ENCODE peak calls at places on chromosomes 12 and 14, in five cellular contexts. N is astrocyte of the spinal cord, G is HCT116, L is cardiac muscle cell, Q is MCF 10A. X is an unnamed sample.

GRCh38 chr12:18888062-18888461 is 150.1 kb downstream of the CAPZA3 start:
- DNase-seq in Q (no peak), G (no peak), L (no peak), N (no peak), X (no peak)

GRCh38 chr14:49961270-49962222 is 68.7 kb downstream of the ARF6 start:
- DNase-seq in G (no peak), Q (peak), N (peak), L (no peak), X (no peak)

GRCh38 chr14:63470877-63471565 is 72.2 kb downstream of the PPP2R5E start:
- DNase-seq in N (peak), G (peak), L (peak), Q (peak), X (peak)

GRCh38 chr14:76904100-76904739 is 78.0 kb downstream of the LRRC74A start:
- DNase-seq in Q (peak), L (peak), N (peak), G (no peak), X (peak)

GRCh38 chr12:74985293-74985985 is 224.2 kb downstream of the KCNC2 start:
- DNase-seq in Q (no peak), L (no peak), G (no peak), N (no peak), X (no peak)

GRCh38 chr12:55797068-55797467 is 20.5 kb downstream of the SARNP start:
- DNase-seq in G (peak), N (peak), L (peak), Q (peak), X (peak)

GRCh38 chr12:41348198-41348597 is 160.1 kb downstream of the PDZRN4 start:
- DNase-seq in N (no peak), L (no peak), Q (no peak), G (no peak), X (no peak)

GRCh38 chr14:24141030-24141880 is at the start of gene EMC9:
- DNase-seq in N (peak), L (peak), Q (peak), G (peak), X (peak)

GRCh38 chr12:124347805-124348658 is 53.1 kb downstream of the RFLNA start:
- DNase-seq in Q (no peak), L (no peak), G (no peak), N (no peak), X (no peak)

GRCh38 chr14:94677747-94678146 is 65.6 kb downstream of the SERPINA3 start:
- DNase-seq in G (no peak), N (no peak), L (no peak), Q (no peak), X (no peak)

GRCh38 chr12:46934374-46935111 is 108.7 kb upstream of the SLC38A4 start:
- DNase-seq in N (no peak), G (no peak), Q (no peak), L (no peak), X (no peak)
- TF ChIP-seq CTCF in N (no peak), G (no peak), Q (no peak), L (no peak), X (no peak)

GRCh38 chr12:32399045-32399372 is 349 bp upstream of the FGD4 start:
- DNase-seq in Q (peak), G (no peak), N (no peak), L (no peak), X (no peak)

GRCh38 chr12:32397703-32398102 is 1.7 kb upstream of the FGD4 start:
- DNase-seq in L (no peak), N (no peak), G (no peak), Q (no peak), X (no peak)

GRCh38 chr12:32400866-32401265 is 1.5 kb downstream of the FGD4 start:
- DNase-seq in N (no peak), L (no peak), G (no peak), Q (no peak), X (no peak)

GRCh38 chr12:32400114-32400672 is 835 bp downstream of the FGD4 start:
- DNase-seq in G (peak), N (no peak), Q (peak), L (no peak), X (no peak)

DNA sequence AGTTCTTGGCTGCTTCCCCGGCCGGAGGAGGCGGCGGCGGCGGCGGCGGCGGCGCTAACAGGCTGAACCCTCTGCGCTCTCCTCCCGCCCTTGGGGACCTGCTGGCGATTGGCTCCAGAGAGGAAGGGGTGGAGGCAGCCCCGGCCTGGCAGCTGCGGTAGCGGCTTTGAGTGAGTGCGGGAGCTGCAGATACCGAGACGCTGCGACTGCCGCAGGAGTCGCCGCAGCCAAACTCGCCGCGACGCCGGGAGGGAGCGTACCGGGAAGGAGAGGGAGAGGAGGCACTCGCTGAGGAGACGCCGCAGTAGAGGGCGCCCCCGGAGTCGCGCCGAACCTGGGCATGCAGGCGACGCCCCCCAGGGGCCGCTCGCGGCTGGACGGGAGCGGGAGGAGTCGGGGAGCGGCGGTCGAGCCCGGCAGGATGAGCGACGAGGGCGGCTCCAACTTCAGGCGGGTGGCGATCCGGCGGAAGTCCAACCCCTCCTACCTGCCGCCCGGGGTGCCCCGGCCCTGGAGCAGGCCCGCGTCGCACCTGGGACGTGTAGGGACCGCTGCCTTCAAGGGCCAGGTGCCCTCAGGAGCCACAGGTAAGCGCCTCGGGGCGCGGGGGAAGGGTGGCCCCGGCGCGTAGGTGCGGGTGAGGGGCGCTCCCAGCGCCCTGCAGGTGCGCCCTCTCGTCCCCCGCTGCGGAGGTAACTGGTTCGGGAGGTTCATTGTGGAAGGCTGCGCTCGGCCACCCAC is at the start of gene FGD4:
- DNase-seq in Q (peak), L (peak), G (peak), N (peak), X (peak)
- TF ChIP-seq CTCF in Q (peak), L (peak), G (peak), N (peak), X (peak)

GRCh38 chr12:52669426-52669825 is 10.8 kb downstream of the KRT1 start:
- DNase-seq in G (no peak), L (no peak), Q (no peak), N (no peak), X (no peak)

GRCh38 chr12:52667931-52668330 is 12.3 kb downstream of the KRT1 start:
- DNase-seq in G (no peak), Q (no peak), L (no peak), N (no peak), X (no peak)

GRCh38 chr12:52670506-52670905 is 9.7 kb downstream of the KRT1 start:
- DNase-seq in L (no peak), G (no peak), Q (no peak), N (no peak), X (no peak)

GRCh38 chr12:52670961-52671360 is 9.2 kb downstream of the KRT1 start:
- DNase-seq in G (no peak), N (no peak), L (no peak), Q (no peak), X (no peak)

DNA sequence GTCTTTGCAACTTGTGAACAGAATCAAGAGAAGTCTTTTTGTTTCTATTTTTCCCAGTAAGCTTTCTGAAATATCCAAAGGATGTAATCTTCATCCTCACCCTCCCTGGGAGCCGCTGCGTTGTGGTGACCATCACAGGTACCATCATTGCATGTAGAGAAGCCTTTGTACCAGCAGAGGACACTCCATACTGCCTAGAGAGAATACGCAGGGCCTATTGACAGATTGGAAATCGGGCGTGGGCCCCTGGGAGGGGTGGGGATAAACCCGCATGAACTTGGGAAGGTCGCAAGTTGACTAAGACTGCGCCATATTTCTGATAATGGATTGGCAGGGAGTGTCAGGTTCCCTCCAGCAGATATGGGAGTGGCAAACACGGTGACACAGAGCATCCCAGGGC is 12.7 kb downstream of the KRT1 start:
- DNase-seq in L (no peak), N (no peak), G (no peak), Q (no peak), X (no peak)
- TF ChIP-seq CTCF in L (peak), N (peak), G (peak), Q (no peak), X (no peak)

GRCh38 chr12:66708704-66709443 is 30.0 kb upstream of the GRIP1 start:
- DNase-seq in Q (peak), L (peak), N (peak), G (no peak), X (peak)
- TF ChIP-seq CTCF in Q (peak), L (peak), N (peak), G (peak), X (no peak)

GRCh38 chr14:99540196-99541032 is 59.2 kb downstream of the CCNK start:
- DNase-seq in Q (no peak), L (no peak), N (no peak), G (no peak), X (no peak)

GRCh38 chr14:99541677-99542470 is 60.7 kb downstream of the CCNK start:
- DNase-seq in G (no peak), N (no peak), L (no peak), Q (no peak), X (no peak)

GRCh38 chr14:99542566-99542965 is 61.4 kb downstream of the CCNK start:
- DNase-seq in N (no peak), Q (no peak), L (no peak), G (no peak), X (no peak)

GRCh38 chr14:99539503-99539902 is 58.3 kb downstream of the CCNK start:
- DNase-seq in Q (no peak), G (no peak), N (no peak), L (no peak), X (no peak)

DNA sequence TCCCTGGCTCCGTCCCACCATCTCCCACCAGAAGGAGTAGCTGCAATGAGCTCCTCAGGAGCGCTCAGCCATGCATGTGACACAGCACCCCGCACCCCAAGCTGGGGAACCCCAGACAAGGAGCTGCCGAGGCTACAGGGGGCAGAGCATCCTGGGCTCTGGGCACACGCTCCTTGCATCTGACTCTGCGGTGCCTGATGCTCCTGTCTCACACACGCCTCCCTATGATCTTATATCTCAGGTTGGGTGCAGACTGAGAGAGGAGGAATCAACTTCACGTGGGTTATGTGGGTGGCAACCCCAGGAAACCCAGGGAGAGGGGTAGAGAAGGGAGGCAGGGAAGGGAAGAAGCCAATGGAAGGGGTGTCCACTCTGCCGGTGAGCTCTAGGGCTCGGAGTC is 60.0 kb downstream of the CCNK start:
- DNase-seq in L (no peak), N (no peak), G (no peak), Q (no peak), X (no peak)
- TF ChIP-seq CTCF in L (no peak), N (no peak), G (no peak), Q (no peak), X (no peak)

GRCh38 chr12:52984136-52984535 is 22.1 kb upstream of the EIF4B start:
- DNase-seq in N (no peak), Q (no peak), G (no peak), L (no peak), X (peak)
- TF ChIP-seq CTCF in N (peak), Q (peak), G (peak), L (peak), X (peak)

X was measured in foreskin fibroblast.